ENCODE peak calls at places on chromosomes 12 and 14, in four cellular contexts. V, O, W and I are unnamed samples.

GRCh38 chr12:131136539-131136872 is 182.8 kb downstream of the ADGRD1 start:
- DNase-seq in V (no peak), O (no peak), W (no peak), I (no peak)

GRCh38 chr12:20194171-20194570 is 174.2 kb upstream of the PDE3A start:
- DNase-seq in V (no peak), O (no peak), W (no peak), I (peak)

GRCh38 chr12:87939182-87939581 is 90.0 kb downstream of the C12orf50 start:
- DNase-seq in V (no peak), O (no peak), W (no peak), I (no peak)

GRCh38 chr14:106657460-106657859 is 1131.1 kb downstream of the TMEM121 start:
- DNase-seq in V (no peak), O (no peak), W (no peak), I (no peak)

GRCh38 chr14:89017417-89017816 is 193.0 kb downstream of the TTC8 start:
- DNase-seq in V (no peak), O (no peak), W (no peak), I (no peak)

GRCh38 chr12:2165021-2165420 is 112.2 kb downstream of the CACNA1C start:
- DNase-seq in V (no peak), O (no peak), W (no peak), I (no peak)

GRCh38 chr14:106378191-106378590 is 851.8 kb downstream of the TMEM121 start:
- DNase-seq in V (no peak), O (peak), W (no peak), I (no peak)

GRCh38 chr12:1797011-1797901 is 23.1 kb upstream of the LRTM2 start:
- DNase-seq in V (no peak), O (no peak), W (no peak), I (no peak)

GRCh38 chr12:56014205-56014604 is 6.6 kb upstream of the IKZF4 start:
- DNase-seq in V (no peak), O (no peak), W (no peak), I (no peak)

GRCh38 chr12:124694250-124694649 is 126.8 kb upstream of the NCOR2 start:
- DNase-seq in V (no peak), O (no peak), W (no peak), I (no peak)

GRCh38 chr14:100887728-100888335 is 15.7 kb downstream of the RTL1 start:
- DNase-seq in V (no peak), O (no peak), W (no peak), I (no peak)

GRCh38 chr12:79939728-79940306 is 4.9 kb upstream of the PPP1R12A start:
- DNase-seq in V (no peak), O (no peak), W (no peak), I (no peak)

GRCh38 chr12:103269962-103270361 is 225.8 kb downstream of the C12orf42 start:
- DNase-seq in V (no peak), O (no peak), W (no peak), I (no peak)

GRCh38 chr14:90039253-90040010 is 22.4 kb upstream of the KCNK13 start:
- DNase-seq in V (no peak), O (no peak), W (no peak), I (no peak)

GRCh38 chr12:25855716-25856115 is 102.8 kb upstream of the RASSF8 start:
- DNase-seq in V (no peak), O (no peak), W (no peak), I (no peak)

GRCh38 chr12:49017764-49018281 is 753 bp downstream of the PRKAG1 start:
- DNase-seq in V (peak), O (peak), W (no peak), I (no peak)

GRCh38 chr12:106861984-106862894 is 87.8 kb downstream of the RIC8B start:
- DNase-seq in V (peak), O (no peak), W (no peak), I (no peak)

GRCh38 chr14:99393059-99393655 is 87.5 kb downstream of the SETD3 start:
- DNase-seq in V (peak), O (peak), W (no peak), I (peak)
- TF ChIP-seq FOXK2 in V (no peak), O (no peak), W (no peak), I (no peak)

GRCh38 chr12:105444809-105445102 is 114.3 kb downstream of the C12orf75 start:
- DNase-seq in V (no peak), O (no peak), W (no peak), I (no peak)
- TF ChIP-seq FOXM1 in V (no peak), O (no peak), W (no peak), I (no peak)

DNA sequence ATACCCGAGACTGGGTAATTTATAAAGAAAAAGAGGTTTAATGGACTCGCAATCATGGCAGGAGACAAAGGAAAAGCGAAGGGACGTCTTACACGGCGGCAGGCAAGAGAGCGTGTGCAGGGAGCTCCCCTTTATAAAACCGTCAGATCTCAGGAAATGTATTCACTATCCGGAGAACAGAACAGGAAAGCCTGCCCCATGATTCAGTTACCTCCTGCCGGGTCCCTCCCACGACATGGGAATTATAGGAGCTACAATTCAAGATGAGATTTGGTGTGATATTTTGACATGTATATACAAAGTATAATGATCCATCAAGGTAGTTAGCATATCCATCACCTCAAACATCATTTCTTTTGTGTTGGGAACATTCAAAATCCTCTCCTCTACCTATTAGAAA is 2.3 kb upstream of the CDCA4 start:
- DNase-seq in V (no peak), O (no peak), W (no peak), I (no peak)
- TF ChIP-seq TARDBP in V (no peak), O (no peak), W (no peak), I (no peak)

DNA sequence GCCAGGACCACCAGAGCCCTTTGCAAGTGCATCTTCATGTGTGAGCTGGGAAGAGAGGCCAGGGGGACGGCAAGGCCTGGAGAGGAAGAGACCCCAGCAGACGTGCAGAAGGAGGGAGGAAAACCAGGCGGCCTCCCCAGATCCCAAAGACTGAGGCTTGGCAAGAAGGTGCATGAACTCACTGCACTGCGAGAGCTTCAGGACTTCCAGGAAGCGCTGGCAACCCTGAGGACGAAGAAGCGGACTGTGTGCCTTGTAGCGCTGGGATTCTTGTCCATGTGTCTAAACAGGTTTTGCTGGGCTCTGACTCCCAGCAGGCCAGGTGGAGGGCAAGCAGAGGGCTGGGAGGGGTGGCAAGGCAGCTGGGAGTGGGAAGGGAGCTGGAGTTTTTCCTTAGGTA is 939 bp downstream of the TGFB3 start:
- DNase-seq in V (no peak), O (no peak), W (no peak), I (no peak)
- TF ChIP-seq FOXK2 in V (no peak), O (no peak), W (no peak), I (no peak)

DNA sequence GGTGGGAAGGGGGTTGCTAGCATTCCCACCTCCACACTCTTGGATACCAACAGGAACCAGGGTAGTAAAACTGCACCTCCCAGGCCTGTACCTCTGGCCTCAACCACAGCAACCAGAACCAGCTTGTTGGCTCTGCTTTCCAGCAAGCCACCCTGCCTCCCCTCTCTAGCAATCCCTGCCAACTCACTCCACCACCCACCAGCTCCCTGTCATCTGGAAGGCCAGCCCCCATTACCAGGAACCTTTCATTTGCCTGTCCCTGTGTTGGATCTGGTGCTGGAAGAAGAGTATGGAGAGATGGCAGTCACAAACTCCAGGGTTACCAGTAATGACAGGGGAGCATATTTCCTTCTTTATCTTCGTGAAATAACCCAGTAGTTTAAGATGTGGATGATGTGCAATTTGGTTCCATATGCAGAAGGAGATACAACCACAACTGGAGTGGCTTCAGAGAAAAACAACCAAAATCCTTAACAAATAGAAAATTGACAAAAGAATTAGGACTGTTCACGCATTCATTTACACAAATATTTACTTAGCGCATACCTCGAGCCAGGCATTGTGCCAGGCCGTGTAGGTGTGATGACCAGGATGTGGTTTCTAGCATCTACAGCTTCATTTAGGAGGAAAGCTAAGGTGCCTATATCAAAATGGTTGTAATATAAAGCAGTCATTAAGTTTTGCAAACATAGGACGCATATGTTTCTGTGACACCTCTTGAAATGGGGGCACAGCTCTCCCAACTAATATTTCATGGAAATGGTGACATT is 3.4 kb downstream of the B4GALNT3 start:
- DNase-seq in V (no peak), O (no peak), W (no peak), I (no peak)
- TF ChIP-seq FOXM1 in V (no peak), O (no peak), W (no peak), I (no peak)

GRCh38 chr12:117064596-117064995 is 34.6 kb downstream of the TESC start:
- DNase-seq in V (no peak), O (no peak), W (no peak), I (no peak)
- TF ChIP-seq TARDBP in V (no peak), O (no peak), W (no peak), I (no peak)

DNA sequence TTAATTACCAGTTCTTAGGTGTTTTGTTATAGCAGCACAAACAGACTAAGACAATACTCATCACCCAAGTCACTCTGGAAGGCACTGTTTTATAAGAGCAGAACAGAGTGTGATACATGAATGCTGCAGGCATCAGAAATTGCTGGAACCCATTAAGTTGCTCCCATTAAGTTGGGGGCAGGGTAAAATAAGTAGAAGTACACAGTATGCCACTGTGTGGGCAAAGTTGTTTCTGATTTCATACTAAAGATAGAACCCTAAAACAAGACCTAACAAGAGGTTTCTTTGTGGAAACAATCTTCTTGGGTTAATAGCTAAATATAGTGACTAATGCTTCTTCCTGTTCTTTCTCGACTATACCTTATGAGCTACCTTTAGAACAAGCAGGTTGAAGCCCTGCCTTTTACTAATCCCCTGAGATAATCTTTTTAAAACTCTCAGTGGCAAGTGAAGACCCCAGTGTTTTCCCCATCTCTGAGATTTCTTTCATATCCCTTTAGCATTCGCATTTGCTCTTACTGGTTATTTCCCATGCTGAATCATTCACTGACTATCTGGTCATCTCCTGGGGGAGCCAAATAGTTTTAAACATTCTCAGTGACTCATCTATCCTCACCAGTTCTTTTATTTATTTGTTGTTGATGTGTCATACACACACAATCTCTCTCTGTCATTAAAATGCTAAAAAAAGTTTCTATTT is 52.3 kb downstream of the SOCS2 start:
- DNase-seq in V (peak), O (peak), W (peak), I (no peak)
- TF ChIP-seq FOXK2 in V (no peak), O (peak), W (no peak), I (no peak)

GRCh38 chr14:76196980-76197379 is 45.3 kb downstream of the GPATCH2L start:
- DNase-seq in V (no peak), O (no peak), W (no peak), I (no peak)

GRCh38 chr14:76203086-76204001 is 51.6 kb downstream of the GPATCH2L start:
- DNase-seq in V (no peak), O (no peak), W (peak), I (no peak)

GRCh38 chr14:76205708-76206107 is 54.0 kb downstream of the GPATCH2L start:
- DNase-seq in V (no peak), O (no peak), W (peak), I (no peak)

GRCh38 chr14:76204436-76205230 is 52.9 kb downstream of the GPATCH2L start:
- DNase-seq in V (no peak), O (no peak), W (no peak), I (no peak)

DNA sequence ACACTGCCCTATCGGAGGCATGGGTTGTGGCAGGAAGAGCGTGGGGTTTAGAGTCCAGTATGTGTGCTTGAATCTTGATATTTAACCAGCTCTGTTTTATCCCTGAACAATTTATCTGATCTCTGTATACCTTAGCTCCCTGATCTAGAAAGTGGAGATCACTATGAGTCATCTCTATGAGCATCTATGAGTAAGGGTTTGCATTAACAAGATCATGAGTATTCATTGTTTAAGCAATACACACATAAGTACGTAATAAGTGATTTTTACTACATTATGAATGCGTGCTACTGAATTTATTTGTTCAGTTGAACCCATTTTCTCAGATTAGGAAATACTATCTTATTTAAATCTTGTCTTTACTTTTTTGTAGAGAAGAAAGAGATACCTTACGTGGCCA is 49.4 kb downstream of the GPATCH2L start:
- DNase-seq in V (no peak), O (no peak), W (no peak), I (no peak)
- TF ChIP-seq FOXM1 in V (no peak), O (no peak), W (no peak), I (no peak)

GRCh38 chr14:97022741-97023140 is 225.6 kb downstream of the VRK1 start:
- DNase-seq in V (no peak), O (no peak), W (no peak), I (no peak)
- TF ChIP-seq TARDBP in V (no peak), O (no peak), W (no peak), I (no peak)

GRCh38 chr12:52145941-52146821 is 45.6 kb downstream of the KRT80 start:
- DNase-seq in V (no peak), O (no peak), W (no peak), I (no peak)

GRCh38 chr12:52146822-52147366 is 44.9 kb downstream of the KRT80 start:
- DNase-seq in V (no peak), O (no peak), W (no peak), I (no peak)

GRCh38 chr12:52148541-52149181 is 43.2 kb downstream of the KRT80 start:
- DNase-seq in V (no peak), O (no peak), W (no peak), I (no peak)

GRCh38 chr12:52147983-52148540 is 43.8 kb downstream of the KRT80 start:
- DNase-seq in V (no peak), O (no peak), W (no peak), I (no peak)

GRCh38 chr12:52147367-52147972 is 44.3 kb downstream of the KRT80 start:
- DNase-seq in V (peak), O (peak), W (no peak), I (no peak)
- TF ChIP-seq FOXK2 in V (no peak), O (no peak), W (no peak), I (no peak)